ENCODE peak calls at places on chromosomes 1 and 21, in ten cellular contexts. A, D, O, S, B, V, X, W, I and P are unnamed samples.

GRCh38 chr1:54247858-54248257 is 47.9 kb downstream of the MRPL37 start:
- DNase-seq in A (no peak), D (no peak), O (no peak), S (no peak), B (no peak), V (no peak), X (no peak), W (no peak), I (no peak), P (no peak)

GRCh38 chr1:19484338-19484792 is 974 bp downstream of the CAPZB start:
- DNase-seq in A (peak), D (no peak), O (no peak), S (peak), B (no peak), V (no peak), X (no peak), W (no peak), I (no peak), P (no peak)

GRCh38 chr1:67484492-67484891 is 54.3 kb upstream of the SERBP1 start:
- DNase-seq in A (no peak), D (no peak), O (no peak), S (no peak), B (no peak), V (no peak), X (no peak), W (no peak), I (peak), P (peak)

GRCh38 chr1:51569284-51570062 is 47.4 kb upstream of the OSBPL9 start:
- DNase-seq in A (peak), D (peak), O (peak), S (no peak), B (peak), V (no peak), X (peak), W (peak), I (peak), P (peak)

GRCh38 chr1:197302775-197303174 is 34.7 kb downstream of the CRB1 start:
- DNase-seq in A (no peak), D (no peak), O (no peak), S (no peak), B (no peak), V (no peak), X (peak), W (no peak), I (peak), P (peak)

GRCh38 chr1:18312961-18313360 is 167.8 kb upstream of the KLHDC7A start:
- DNase-seq in A (no peak), D (no peak), O (no peak), S (no peak), B (no peak), V (no peak), X (no peak), W (no peak), I (no peak), P (no peak)

GRCh38 chr1:201346337-201346939 is 31.0 kb downstream of the TNNT2 start:
- DNase-seq in A (no peak), D (no peak), O (peak), S (no peak), B (peak), V (peak), X (peak), W (peak), I (peak), P (peak)

GRCh38 chr1:42013881-42014470 is 95.3 kb upstream of the HIVEP3 start:
- DNase-seq in A (no peak), D (no peak), O (no peak), S (peak), B (no peak), V (peak), X (no peak), W (no peak), I (no peak), P (peak)

GRCh38 chr1:202811296-202812175 is 782 bp downstream of the PCAT6 start:
- DNase-seq in A (peak), D (no peak), O (peak), S (no peak), B (no peak), V (peak), X (peak), W (no peak), I (no peak), P (no peak)

GRCh38 chr1:196590959-196591358 is 17.3 kb downstream of the KCNT2 start:
- DNase-seq in A (no peak), D (no peak), O (no peak), S (no peak), B (no peak), V (no peak), X (no peak), W (no peak), I (no peak), P (no peak)

GRCh38 chr1:27872059-27872801 is at the start of gene THEMIS2:
- DNase-seq in A (peak), D (no peak), O (no peak), S (no peak), B (no peak), V (peak), X (no peak), W (no peak), I (peak), P (peak)

GRCh38 chr1:221392453-221392852 is 349.4 kb downstream of the DUSP10 start:
- DNase-seq in A (no peak), D (peak), O (no peak), S (peak), B (peak), V (no peak), X (peak), W (no peak), I (peak), P (peak)

GRCh38 chr1:117127840-117128239 is 6.3 kb upstream of the TRIM45 start:
- DNase-seq in A (no peak), D (no peak), O (no peak), S (no peak), B (no peak), V (no peak), X (peak), W (no peak), I (no peak), P (peak)

GRCh38 chr1:155962599-155963211 is 15.6 kb downstream of the ARHGEF2 start:
- DNase-seq in A (no peak), D (no peak), O (no peak), S (peak), B (no peak), V (peak), X (no peak), W (no peak), I (peak), P (peak)

GRCh38 chr1:156439771-156440183 is 60.8 kb downstream of the MEF2D start:
- DNase-seq in A (no peak), D (no peak), O (no peak), S (no peak), B (no peak), V (no peak), X (no peak), W (no peak), I (no peak), P (no peak)

GRCh38 chr21:37149411-37149810 is 76.4 kb downstream of the TTC3 start:
- DNase-seq in A (no peak), D (no peak), O (no peak), S (no peak), B (peak), V (no peak), X (peak), W (no peak), I (peak), P (peak)

GRCh38 chr1:202365092-202365815 is 16.8 kb downstream of the PPP1R12B start:
- DNase-seq in A (no peak), D (no peak), O (no peak), S (peak), B (no peak), V (no peak), X (peak), W (no peak), I (peak), P (peak)

GRCh38 chr1:232635778-232636356 is 5.9 kb upstream of the SIPA1L2 start:
- DNase-seq in A (no peak), D (peak), O (peak), S (no peak), B (peak), V (no peak), X (peak), W (no peak), I (peak), P (peak)

GRCh38 chr1:11793819-11794218 is 11.9 kb downstream of the MTHFR start:
- DNase-seq in A (no peak), D (no peak), O (no peak), S (no peak), B (no peak), V (peak), X (no peak), W (no peak), I (no peak), P (no peak)

GRCh38 chr1:204466416-204467405 is 27.9 kb downstream of the PIK3C2B start:
- DNase-seq in A (no peak), D (no peak), O (no peak), S (peak), B (no peak), V (no peak), X (no peak), W (no peak), I (no peak), P (no peak)

GRCh38 chr21:46168238-46168637 is 12.9 kb upstream of the FTCD start:
- DNase-seq in A (no peak), D (no peak), O (no peak), S (peak), B (no peak), V (no peak), X (no peak), W (no peak), I (no peak), P (no peak)

GRCh38 chr1:32372149-32372756 is 9.9 kb downstream of the TSSK3 start:
- DNase-seq in A (peak), D (no peak), O (no peak), S (no peak), B (no peak), V (no peak), X (no peak), W (no peak), I (no peak), P (no peak)

GRCh38 chr1:14476170-14476955 is 122.1 kb upstream of the KAZN start:
- DNase-seq in A (no peak), D (no peak), O (no peak), S (no peak), B (no peak), V (no peak), X (peak), W (no peak), I (peak), P (no peak)

GRCh38 chr1:216665381-216665780 is 57.8 kb downstream of the ESRRG start:
- DNase-seq in A (no peak), D (no peak), O (no peak), S (no peak), B (peak), V (no peak), X (peak), W (no peak), I (no peak), P (peak)

GRCh38 chr1:235272851-235273250 is 55.1 kb downstream of the ARID4B start:
- DNase-seq in A (no peak), D (no peak), O (no peak), S (no peak), B (no peak), V (no peak), X (no peak), W (no peak), I (no peak), P (no peak)

GRCh38 chr1:99527078-99527477 is 118.8 kb upstream of the PALMD start:
- DNase-seq in A (no peak), D (no peak), O (no peak), S (no peak), B (no peak), V (no peak), X (peak), W (no peak), I (peak), P (peak)

GRCh38 chr1:174998569-174999215 is 1.1 kb upstream of the CACYBP start:
- DNase-seq in A (peak), D (no peak), O (peak), S (no peak), B (no peak), V (peak), X (peak), W (peak), I (peak), P (peak)

GRCh38 chr1:154627247-154628121 is 19.5 kb upstream of the ADAR start:
- DNase-seq in A (peak), D (no peak), O (peak), S (peak), B (no peak), V (peak), X (peak), W (peak), I (peak), P (peak)

GRCh38 chr1:205588691-205589445 is 42.9 kb downstream of the ELK4 start:
- DNase-seq in A (no peak), D (no peak), O (peak), S (no peak), B (no peak), V (no peak), X (peak), W (no peak), I (peak), P (peak)

GRCh38 chr1:45836451-45836850 is 33.0 kb downstream of the MAST2 start:
- DNase-seq in A (no peak), D (no peak), O (no peak), S (no peak), B (no peak), V (no peak), X (no peak), W (no peak), I (no peak), P (no peak)

GRCh38 chr1:226001852-226002666 is 2.9 kb upstream of the SDE2 start:
- DNase-seq in A (peak), D (no peak), O (peak), S (peak), B (no peak), V (peak), X (no peak), W (no peak), I (peak), P (peak)

GRCh38 chr1:155474156-155474555 is 88.4 kb downstream of the ASH1L start:
- DNase-seq in A (no peak), D (no peak), O (no peak), S (no peak), B (no peak), V (no peak), X (no peak), W (no peak), I (no peak), P (no peak)

GRCh38 chr21:29080454-29080930 is 7.0 kb upstream of the CCT8 start:
- DNase-seq in A (peak), D (no peak), O (no peak), S (no peak), B (no peak), V (no peak), X (peak), W (no peak), I (no peak), P (no peak)
- TF ChIP-seq CTCF in A (no peak), D (no peak), O (no peak), S (no peak), B (no peak), V (no peak), X (no peak), W (no peak), I (no peak), P (no peak)

DNA sequence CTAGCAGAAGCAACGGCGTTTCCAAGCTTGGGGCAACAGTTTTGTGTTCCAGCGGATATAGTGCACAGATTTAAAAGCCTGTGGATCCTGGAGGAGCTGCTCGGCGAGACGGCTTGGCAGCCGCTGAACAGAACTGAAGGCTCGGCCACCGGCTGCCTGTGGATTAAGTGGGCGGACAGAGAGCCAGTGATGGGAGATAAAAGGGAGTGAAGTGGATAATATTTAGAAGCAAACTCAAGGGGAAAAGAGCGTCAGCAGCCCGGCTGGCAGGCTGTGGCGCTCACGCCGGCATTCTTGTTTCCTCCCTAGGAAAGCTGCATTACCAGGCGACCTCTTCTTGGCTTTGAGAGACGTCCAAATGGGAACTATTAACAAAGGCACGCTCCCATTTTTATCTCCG is 10.4 kb downstream of the TRABD2B start:
- DNase-seq in A (no peak), D (no peak), O (no peak), S (peak), B (no peak), V (no peak), X (no peak), W (no peak), I (no peak), P (peak)
- H3K4me3 ChIP-seq in A (no peak), D (no peak), O (no peak), S (peak), B (no peak), V (no peak), X (no peak), W (no peak), I (no peak), P (no peak)

DNA sequence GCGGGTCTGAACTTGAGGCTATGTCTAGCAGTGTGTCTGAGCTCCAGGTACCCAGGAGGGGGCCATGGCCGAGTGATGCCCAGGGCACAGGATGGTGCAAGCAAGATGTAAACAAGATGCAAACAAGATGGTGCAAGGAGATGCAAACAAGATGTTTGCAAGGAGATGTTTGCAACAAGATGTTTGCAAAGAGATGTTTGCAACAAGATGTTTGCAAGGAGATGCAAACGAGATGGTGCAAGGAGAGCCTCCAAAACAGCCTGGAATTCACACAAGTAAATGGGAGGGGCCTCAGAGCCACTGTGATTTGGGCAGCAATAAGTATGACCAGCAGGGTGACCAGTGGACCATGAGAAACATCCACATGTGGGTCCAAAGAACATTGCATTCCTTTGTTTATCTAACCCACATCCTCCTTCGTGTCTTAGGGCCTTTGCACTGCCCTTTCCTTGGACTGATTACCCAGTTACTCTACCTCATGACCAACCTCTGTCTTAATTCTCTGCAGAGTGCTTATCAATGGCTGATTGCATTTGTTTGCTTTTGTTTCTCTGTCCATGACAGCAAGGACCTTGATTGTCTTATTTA is 162.9 kb downstream of the PLPP3 start:
- DNase-seq in A (no peak), D (no peak), O (peak), S (no peak), B (no peak), V (no peak), X (no peak), W (no peak), I (no peak), P (peak)
- TF ChIP-seq CTCF in A (no peak), D (no peak), O (no peak), S (no peak), B (no peak), V (no peak), X (no peak), W (peak), I (no peak), P (peak)

DNA sequence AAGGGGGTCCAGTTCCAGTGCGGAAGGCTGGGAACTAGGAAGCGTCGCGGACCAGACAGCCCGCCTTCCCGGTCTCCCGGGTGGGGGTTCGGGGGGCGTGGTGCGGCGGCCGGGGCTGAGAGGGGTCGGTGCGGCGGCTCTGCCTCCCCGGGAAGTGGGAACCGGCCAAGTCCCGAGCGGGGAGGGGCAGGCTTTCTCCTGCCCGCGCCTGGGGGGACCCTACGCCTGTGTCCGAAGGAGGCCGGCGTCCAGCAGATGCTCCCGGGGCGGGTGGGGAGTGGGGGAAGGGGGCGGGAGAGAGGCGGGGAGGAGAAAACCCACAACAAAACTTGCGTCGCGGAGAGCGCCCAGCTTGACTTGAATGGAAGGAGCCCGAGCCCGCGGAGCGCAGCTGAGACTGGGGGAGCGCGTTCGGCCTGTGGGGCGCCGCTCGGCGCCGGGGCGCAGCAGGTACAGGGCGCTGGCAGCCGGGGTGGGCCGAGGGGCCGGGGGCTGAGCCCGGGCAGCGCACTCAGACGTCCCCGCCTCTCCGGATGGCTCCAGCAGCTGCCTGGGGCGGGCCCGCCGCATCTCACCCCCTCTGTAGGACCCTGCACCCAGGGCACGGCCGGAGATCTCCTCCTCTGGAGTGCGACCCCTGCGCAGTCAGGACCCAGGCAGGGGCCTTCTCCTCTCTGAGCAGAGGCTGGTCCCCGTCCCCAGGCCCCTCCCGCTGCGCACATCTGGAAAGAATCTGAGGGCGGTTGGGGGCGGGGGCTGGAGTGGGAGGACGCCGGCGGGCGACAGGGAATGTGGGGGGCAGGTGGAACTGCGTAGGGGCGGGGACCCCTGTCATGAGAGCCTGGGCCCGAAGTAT is at the start of gene PODN:
- DNase-seq in A (no peak), D (no peak), O (no peak), S (peak), B (no peak), V (peak), X (no peak), W (no peak), I (no peak), P (peak)
- H3K4me3 ChIP-seq in A (peak), D (peak), O (peak), S (peak), B (peak), V (peak), X (peak), W (no peak), I (peak), P (peak)